ENCODE peak calls at places on chromosomes 3 and 15, in five cellular contexts. C is K562, R is GM12878, H is HepG2, K is upper lobe of left lung. W is an unnamed sample.

GRCh38 chr3:16059700-16060357 is 114.7 kb upstream of the GALNT15 start:
- ATAC-seq in C (no peak), R (no peak), H (no peak), K (peak; percentile 49), W (peak; percentile 37)

GRCh38 chr15:75452968-75453702 is 1.6 kb upstream of the SIN3A start:
- ATAC-seq in C (no peak), R (peak; percentile 0), H (no peak), K (no peak), W (no peak)

GRCh38 chr15:41506796-41507341 is 6.8 kb downstream of the LTK start:
- ATAC-seq in C (peak; percentile 22), R (peak; percentile 30), H (peak; percentile 55), K (no peak), W (no peak)

GRCh38 chr3:55282994-55283393 is 204.1 kb downstream of the WNT5A start:
- ATAC-seq in C (no peak), R (no peak), H (no peak), K (no peak), W (no peak)

GRCh38 chr3:13479332-13479581 is 849 bp upstream of the HDAC11 start:
- ATAC-seq in C (peak; percentile 4), R (peak; percentile 25), H (peak; percentile 51), K (peak; percentile 52), W (peak; percentile 23)

GRCh38 chr3:30073622-30074021 is 532.8 kb upstream of the TGFBR2 start:
- ATAC-seq in C (no peak), R (no peak), H (no peak), K (no peak), W (no peak)

GRCh38 chr3:98519351-98519750 is 3.4 kb downstream of the CLDND1 start:
- ATAC-seq in C (no peak), R (peak; percentile 1), H (no peak), K (no peak), W (no peak)

GRCh38 chr3:185292238-185292637 is 38.4 kb upstream of the EHHADH start:
- ATAC-seq in C (no peak), R (no peak), H (no peak), K (no peak), W (no peak)

GRCh38 chr15:90203922-90204321 is 2.8 kb downstream of the SEMA4B start:
- ATAC-seq in C (no peak), R (peak; percentile 43), H (no peak), K (no peak), W (no peak)

GRCh38 chr3:58463942-58464271 is 28.0 kb upstream of the KCTD6 start:
- ATAC-seq in C (no peak), R (no peak), H (peak; percentile 35), K (no peak), W (no peak)

GRCh38 chr15:23457890-23458289 is 10.8 kb upstream of the GOLGA6L2 start:
- ATAC-seq in C (no peak), R (no peak), H (no peak), K (no peak), W (no peak)

GRCh38 chr15:93897377-93897776 is 334.0 kb upstream of the MCTP2 start:
- ATAC-seq in C (no peak), R (no peak), H (no peak), K (no peak), W (no peak)

GRCh38 chr3:9902372-9903237 is at the start of gene IL17RE:
- ATAC-seq in C (peak; percentile 68), R (peak; percentile 10), H (peak; percentile 70), K (peak; percentile 59), W (no peak)

GRCh38 chr15:40960926-40961325 is 7.7 kb downstream of the CHAC1 start:
- ATAC-seq in C (no peak), R (no peak), H (peak; percentile 37), K (peak; percentile 30), W (no peak)

DNA sequence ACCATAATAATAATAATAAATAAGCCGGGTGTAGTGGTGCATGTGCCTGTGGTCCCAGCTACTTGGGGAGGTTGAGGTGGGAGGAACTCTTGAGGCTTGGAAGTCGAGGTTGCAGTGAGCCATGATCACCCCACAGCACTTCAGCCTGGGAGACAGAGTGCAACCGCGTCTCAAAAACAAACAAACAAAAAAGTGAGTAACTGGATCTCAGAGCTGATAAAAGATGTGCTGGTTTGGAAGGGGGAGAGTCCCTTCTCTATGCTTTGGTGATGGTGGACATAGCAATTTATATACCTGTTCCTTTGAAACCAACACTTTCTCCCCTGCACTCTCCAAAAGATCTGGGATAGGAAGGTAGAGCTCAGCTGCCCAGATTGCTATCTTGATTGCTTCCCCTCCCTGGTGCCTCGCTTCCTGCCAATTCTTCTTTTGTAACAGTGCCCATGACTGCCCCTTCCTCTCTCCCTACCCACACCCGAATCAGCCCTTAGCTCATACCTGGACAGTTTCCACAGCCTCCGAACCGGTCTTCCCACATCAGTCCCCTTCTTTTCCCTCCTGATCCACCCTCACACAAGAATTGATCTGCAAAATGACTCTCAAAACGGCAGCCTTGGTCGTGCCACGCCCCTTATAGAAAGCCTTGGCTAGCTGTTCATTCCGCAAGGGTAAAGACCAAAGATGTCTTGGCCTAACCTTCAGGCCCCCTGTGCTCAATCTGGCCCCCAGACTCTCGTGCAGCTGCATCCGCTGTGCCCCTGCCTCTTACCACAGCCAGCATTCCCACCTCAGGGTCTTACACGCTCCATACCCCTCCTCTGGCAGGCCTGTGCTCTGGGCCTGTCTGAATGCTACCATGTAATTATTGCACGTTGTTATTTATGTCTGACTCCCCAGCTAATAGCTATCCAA is 54.9 kb upstream of the UBE2E1 start:
- ATAC-seq in C (no peak), R (no peak), H (no peak), K (peak; percentile 15), W (no peak)
- H3K4me1 ChIP-seq in C (no peaks in the 10 kb centered on the region), R (no peaks in the 10 kb centered on the region), H (no peaks in the 10 kb centered on the region), K (peaks cover 36% of the 10 kb centered on the region), W (peaks cover 11% of the 10 kb centered on the region)

DNA sequence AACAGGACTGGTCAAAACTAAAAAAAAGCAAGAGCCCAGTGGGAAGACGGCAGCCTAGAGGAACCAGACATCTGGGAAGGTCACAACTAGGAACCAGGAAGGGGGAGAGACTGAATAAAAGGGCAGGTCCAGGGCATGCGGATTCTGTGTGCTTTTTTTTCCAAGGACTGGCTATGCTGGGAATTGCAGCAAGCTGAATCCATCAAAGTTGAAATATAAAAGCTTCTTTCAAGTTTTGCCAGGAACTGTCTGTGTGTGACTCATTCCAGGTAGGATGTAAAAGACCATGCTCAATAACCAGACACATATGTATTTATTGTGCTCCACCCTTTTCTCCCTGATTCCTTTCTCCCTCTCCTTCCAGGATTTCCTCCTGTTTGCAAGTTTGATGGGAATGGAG is 47.9 kb upstream of the CCDC80 start:
- ATAC-seq in C (no peak), R (no peak), H (no peak), K (no peak), W (no peak)
- TF ChIP-seq EP300 in C (no peak), R (no peak), H (no peak), K (no peak), W (no peak)

GRCh38 chr3:196886175-196886574 is 18.5 kb downstream of the SENP5 start:
- ATAC-seq in C (no peak), R (peak; percentile 15), H (no peak), K (no peak), W (no peak)
- H3K36me3 ChIP-seq in C (peaks cover 64% of the 10 kb centered on the region), R (peaks cover 7% of the 10 kb centered on the region), H (peaks cover 38% of the 10 kb centered on the region), K (peaks cover 33% of the 10 kb centered on the region), W (no peaks in the 10 kb centered on the region)

DNA sequence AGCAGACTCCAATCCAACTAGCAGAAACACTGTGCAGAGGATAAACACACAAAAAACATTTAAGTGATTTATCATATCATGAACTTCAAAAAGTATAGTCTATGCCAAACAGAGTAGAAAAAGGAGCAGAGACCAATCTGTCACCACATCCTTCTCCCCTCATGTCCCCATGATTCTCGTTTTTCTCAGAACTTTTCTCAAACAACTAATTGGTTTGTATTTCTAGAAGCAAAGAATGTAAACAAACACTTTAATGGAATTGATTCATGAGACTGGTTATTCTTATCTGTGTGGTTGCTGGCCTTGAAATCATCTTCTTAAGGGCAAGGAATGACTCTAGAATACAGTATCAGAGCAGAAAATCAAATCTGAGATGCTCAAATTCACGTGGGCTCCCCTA is 294.2 kb upstream of the THBS1 start:
- ATAC-seq in C (no peak), R (no peak), H (no peak), K (no peak), W (no peak)
- H3K4me1 ChIP-seq in C (no peaks in the 10 kb centered on the region), R (no peaks in the 10 kb centered on the region), H (peaks cover 22% of the 10 kb centered on the region), K (no peaks in the 10 kb centered on the region), W (no peaks in the 10 kb centered on the region)